ENCODE peak calls at places on chromosomes 13 and 19, in eight cellular contexts. Y, P, H, G, Q, S, U and V are unnamed samples.

GRCh38 chr19:39187552-39187943 is 9.2 kb upstream of the NCCRP1 start:
- DNase-seq in Y (peak), P (no peak), H (no peak), G (no peak), Q (no peak), S (no peak), U (no peak), V (no peak)

GRCh38 chr19:10191347-10191746 is 3.4 kb downstream of the DNMT1 start:
- DNase-seq in Y (no peak), P (no peak), H (no peak), G (no peak), Q (peak), S (no peak), U (no peak), V (no peak)

GRCh38 chr19:52139291-52140076 is at the start of gene ZNF616:
- DNase-seq in Y (peak), P (peak), H (peak), G (peak), Q (peak), S (peak), U (peak), V (peak)

GRCh38 chr13:30745917-30746686 is 10.8 kb downstream of the ALOX5AP start:
- DNase-seq in Y (peak), P (no peak), H (peak), G (no peak), Q (no peak), S (no peak), U (no peak), V (no peak)

GRCh38 chr13:112445411-112446271 is 69.5 kb downstream of the SPACA7 start:
- DNase-seq in Y (peak), P (no peak), H (no peak), G (no peak), Q (no peak), S (no peak), U (no peak), V (no peak)

GRCh38 chr19:4575267-4575793 is 15.8 kb upstream of the SEMA6B start:
- DNase-seq in Y (peak), P (no peak), H (no peak), G (peak), Q (peak), S (peak), U (no peak), V (no peak)

GRCh38 chr13:85509512-85509911 is 289.7 kb downstream of the SLITRK6 start:
- DNase-seq in Y (no peak), P (peak), H (no peak), G (peak), Q (peak), S (no peak), U (no peak), V (no peak)

GRCh38 chr13:29849071-29849541 is 1.3 kb downstream of the UBL3 start:
- DNase-seq in Y (peak), P (no peak), H (peak), G (peak), Q (peak), S (peak), U (peak), V (peak)

GRCh38 chr13:110055089-110055488 is 251.9 kb downstream of the COL4A1 start:
- DNase-seq in Y (no peak), P (no peak), H (no peak), G (no peak), Q (no peak), S (no peak), U (no peak), V (no peak)

GRCh38 chr19:33174186-33174585 is 19.9 kb upstream of the LRP3 start:
- DNase-seq in Y (no peak), P (no peak), H (no peak), G (no peak), Q (no peak), S (no peak), U (no peak), V (no peak)

GRCh38 chr19:1745589-1746031 is 7.7 kb upstream of the ONECUT3 start:
- DNase-seq in Y (no peak), P (no peak), H (peak), G (no peak), Q (no peak), S (no peak), U (no peak), V (peak)

GRCh38 chr19:51715850-51716249 is 7.9 kb downstream of the HAS1 start:
- DNase-seq in Y (no peak), P (no peak), H (no peak), G (no peak), Q (no peak), S (no peak), U (no peak), V (no peak)

GRCh38 chr19:50500060-50500752 is 10.8 kb downstream of the JOSD2 start:
- DNase-seq in Y (peak), P (peak), H (no peak), G (no peak), Q (peak), S (peak), U (peak), V (peak)